ENCODE peak calls at places on chromosomes 4 and X, in ten cellular contexts. I, K, M, W, Q, R, V, Y, D and C are unnamed samples.

GRCh38 chr4:150242820-150243458 is 164.7 kb downstream of the DCLK2 start:
- DNase-seq in K (no peak), R (no peak), Q (no peak), Y (no peak), M (peak), I (no peak), W (peak), V (no peak), D (no peak), C (peak)

GRCh38 chr4:14987054-14987453 is 15.2 kb upstream of the CPEB2 start:
- DNase-seq in W (no peak), Q (no peak), V (no peak), R (no peak), K (no peak), D (no peak), Y (no peak), M (no peak), I (no peak), C (no peak)

GRCh38 chr4:149005191-149005590 is 563.0 kb upstream of the NR3C2 start:
- DNase-seq in I (no peak), D (no peak), W (no peak), Y (no peak), M (no peak), K (no peak), V (no peak), R (no peak), Q (no peak), C (no peak)

GRCh38 chr4:140252144-140252741 is 98.3 kb upstream of the MAML3 start:
- DNase-seq in W (no peak), I (peak), V (no peak), M (peak), R (no peak), Q (no peak), K (peak), Y (peak), D (no peak), C (no peak)

GRCh38 chr4:33649015-33649414 is 2595.3 kb downstream of the ARAP2 start:
- DNase-seq in Q (no peak), M (no peak), Y (no peak), V (no peak), D (no peak), W (no peak), I (no peak), R (no peak), K (no peak), C (no peak)

GRCh38 chr4:3269105-3269927 is 20.4 kb downstream of the MSANTD1 start:
- DNase-seq in I (peak), Y (no peak), Q (no peak), M (no peak), V (no peak), K (no peak), D (no peak), R (no peak), W (no peak), C (no peak)

GRCh38 chrX:11558972-11559371 is 106.7 kb downstream of the ARHGAP6 start:
- DNase-seq in D (no peak), Y (no peak), I (peak), Q (peak), V (peak), K (no peak), W (peak), M (peak), R (no peak), C (no peak)

GRCh38 chrX:115233497-115234219 is at the start of gene LRCH2:
- DNase-seq in Y (no peak), R (no peak), W (no peak), V (no peak), I (peak), D (no peak), Q (no peak), M (peak), K (no peak), C (no peak)

GRCh38 chrX:16754019-16754418 is 32.2 kb upstream of the TXLNG start:
- DNase-seq in Y (no peak), W (no peak), Q (no peak), D (no peak), K (no peak), I (no peak), M (no peak), R (peak), V (no peak), C (no peak)

GRCh38 chrX:96776966-96777365 is 92.3 kb downstream of the DIAPH2 start:
- DNase-seq in Q (no peak), D (no peak), M (no peak), Y (no peak), K (no peak), W (no peak), V (no peak), I (no peak), R (no peak), C (no peak)

GRCh38 chr4:138859249-138859648 is 156.3 kb upstream of the NOCT start:
- DNase-seq in Y (no peak), R (peak), Q (no peak), K (no peak), I (no peak), W (peak), M (no peak), D (no peak), V (no peak), C (peak)

GRCh38 chr4:183733181-183733580 is 74.1 kb downstream of the TRAPPC11 start:
- DNase-seq in Q (no peak), R (no peak), W (no peak), I (no peak), Y (no peak), D (no peak), V (no peak), K (no peak), M (no peak), C (no peak)

GRCh38 chrX:129622757-129623301 is 31.9 kb downstream of the APLN start:
- DNase-seq in D (no peak), I (no peak), V (no peak), Y (no peak), Q (no peak), M (no peak), R (no peak), K (no peak), W (no peak), C (no peak)

GRCh38 chr4:24164054-24164453 is 274.2 kb upstream of the PPARGC1A start:
- DNase-seq in D (no peak), R (no peak), Q (no peak), V (no peak), M (no peak), Y (no peak), I (no peak), W (no peak), K (no peak), C (peak)

GRCh38 chr4:2320152-2320551 is 58.2 kb upstream of the MXD4 start:
- DNase-seq in R (no peak), W (no peak), K (no peak), I (no peak), Y (no peak), D (no peak), Q (no peak), V (no peak), M (no peak), C (no peak)

GRCh38 chr4:25847329-25847728 is 15.5 kb downstream of the SEL1L3 start:
- DNase-seq in K (no peak), V (no peak), R (no peak), Q (no peak), W (no peak), I (no peak), M (no peak), Y (no peak), D (no peak), C (no peak)

GRCh38 chrX:66634272-66634671 is 4.6 kb downstream of the EDA2R start:
- DNase-seq in M (no peak), V (no peak), K (no peak), R (no peak), I (no peak), D (no peak), Q (no peak), Y (no peak), W (no peak), C (no peak)

GRCh38 chr4:6236816-6237390 is 32.7 kb upstream of the WFS1 start:
- DNase-seq in W (no peak), K (no peak), D (no peak), Q (no peak), R (no peak), Y (no peak), M (no peak), V (no peak), I (peak), C (no peak)

GRCh38 chrX:134604701-134605271 is 53.5 kb downstream of the PLAC1 start:
- DNase-seq in V (no peak), Y (peak), M (no peak), K (no peak), I (peak), R (peak), W (peak), D (peak), Q (no peak), C (peak)